ENCODE peak calls at places on chromosomes 6 and 20, in eight cellular contexts. One of them, this sample, is unnamed.

GRCh38 chr20:61993058-61993457 is 72.6 kb downstream of the TAF4 start:
- DNase-seq in CD8-positive, alpha-beta T cell: no peak
- DNase-seq in dorsolateral prefrontal cortex: no peak
- DNase-seq in coronary artery: no peak
- DNase-seq in cardiac muscle cell: no peak
- DNase-seq in GM06990: no peak
- DNase-seq in RWPE1: no peak
- DNase-seq in nephron progenitor cell: no peak
- DNase-seq in this sample: no peak

GRCh38 chr20:24763386-24764026 is 185.6 kb upstream of the CST7 start:
- DNase-seq in nephron progenitor cell: no peak
- DNase-seq in cardiac muscle cell: no peak
- DNase-seq in GM06990: no peak
- DNase-seq in CD8-positive, alpha-beta T cell: no peak
- DNase-seq in coronary artery: peak; percentile 33
- DNase-seq in dorsolateral prefrontal cortex: peak; percentile 64
- DNase-seq in RWPE1: no peak
- DNase-seq in this sample: peak; percentile 78

GRCh38 chr6:56689663-56690062 is 47.0 kb upstream of the DST start:
- DNase-seq in cardiac muscle cell: no peak
- DNase-seq in RWPE1: no peak
- DNase-seq in dorsolateral prefrontal cortex: no peak
- DNase-seq in coronary artery: no peak
- DNase-seq in CD8-positive, alpha-beta T cell: no peak
- DNase-seq in nephron progenitor cell: no peak
- DNase-seq in GM06990: no peak
- DNase-seq in this sample: no peak

GRCh38 chr20:51220293-51220706 is 197.4 kb upstream of the KCNG1 start:
- DNase-seq in coronary artery: no peak
- DNase-seq in CD8-positive, alpha-beta T cell: peak; percentile 50
- DNase-seq in GM06990: peak; percentile 24
- DNase-seq in nephron progenitor cell: peak; percentile 69
- DNase-seq in RWPE1: peak; percentile 77
- DNase-seq in dorsolateral prefrontal cortex: no peak
- DNase-seq in cardiac muscle cell: peak; percentile 41
- DNase-seq in this sample: no peak

GRCh38 chr6:35808688-35809087 is 3.5 kb downstream of the LHFPL5 start:
- DNase-seq in dorsolateral prefrontal cortex: peak; percentile 34
- DNase-seq in GM06990: no peak
- DNase-seq in RWPE1: peak; percentile 12
- DNase-seq in CD8-positive, alpha-beta T cell: no peak
- DNase-seq in cardiac muscle cell: peak; percentile 15
- DNase-seq in coronary artery: no peak
- DNase-seq in nephron progenitor cell: no peak
- DNase-seq in this sample: no peak

GRCh38 chr6:166584813-166585429 is 1.6 kb downstream of the RAMACL start:
- DNase-seq in coronary artery: no peak
- DNase-seq in cardiac muscle cell: no peak
- DNase-seq in RWPE1: no peak
- DNase-seq in dorsolateral prefrontal cortex: no peak
- DNase-seq in CD8-positive, alpha-beta T cell: no peak
- DNase-seq in nephron progenitor cell: no peak
- DNase-seq in GM06990: no peak
- DNase-seq in this sample: no peak

GRCh38 chr6:150830409-150831165 is 34.9 kb upstream of the MTHFD1L start:
- DNase-seq in cardiac muscle cell: no peak
- DNase-seq in GM06990: no peak
- DNase-seq in nephron progenitor cell: no peak
- DNase-seq in CD8-positive, alpha-beta T cell: no peak
- DNase-seq in RWPE1: no peak
- DNase-seq in coronary artery: no peak
- DNase-seq in dorsolateral prefrontal cortex: no peak
- DNase-seq in this sample: no peak

GRCh38 chr20:47663354-47664067 is 121.8 kb downstream of the SULF2 start:
- DNase-seq in coronary artery: peak; percentile 85
- DNase-seq in GM06990: peak; percentile 65
- DNase-seq in nephron progenitor cell: peak; percentile 89
- DNase-seq in CD8-positive, alpha-beta T cell: peak; percentile 75
- DNase-seq in dorsolateral prefrontal cortex: peak; percentile 88
- DNase-seq in cardiac muscle cell: peak; percentile 85
- DNase-seq in RWPE1: peak; percentile 95
- DNase-seq in this sample: peak; percentile 94

GRCh38 chr6:169829786-169830185 is 78.4 kb downstream of the ERMARD start:
- DNase-seq in dorsolateral prefrontal cortex: no peak
- DNase-seq in cardiac muscle cell: no peak
- DNase-seq in coronary artery: peak; percentile 62
- DNase-seq in GM06990: no peak
- DNase-seq in RWPE1: no peak
- DNase-seq in CD8-positive, alpha-beta T cell: no peak
- DNase-seq in nephron progenitor cell: no peak
- DNase-seq in this sample: peak; percentile 70

GRCh38 chr6:74585779-74586178 is 620.1 kb downstream of the COL12A1 start:
- DNase-seq in RWPE1: no peak
- DNase-seq in coronary artery: no peak
- DNase-seq in nephron progenitor cell: no peak
- DNase-seq in GM06990: no peak
- DNase-seq in dorsolateral prefrontal cortex: no peak
- DNase-seq in CD8-positive, alpha-beta T cell: no peak
- DNase-seq in cardiac muscle cell: peak; percentile 22
- DNase-seq in this sample: no peak

GRCh38 chr20:11344939-11345338 is 572.8 kb upstream of the BTBD3 start:
- DNase-seq in RWPE1: no peak
- DNase-seq in coronary artery: no peak
- DNase-seq in CD8-positive, alpha-beta T cell: no peak
- DNase-seq in cardiac muscle cell: no peak
- DNase-seq in GM06990: no peak
- DNase-seq in nephron progenitor cell: no peak
- DNase-seq in dorsolateral prefrontal cortex: no peak
- DNase-seq in this sample: no peak

GRCh38 chr6:25312703-25313102 is 33.5 kb downstream of the CARMIL1 start:
- DNase-seq in nephron progenitor cell: no peak
- DNase-seq in dorsolateral prefrontal cortex: no peak
- DNase-seq in RWPE1: peak; percentile 36
- DNase-seq in GM06990: no peak
- DNase-seq in CD8-positive, alpha-beta T cell: no peak
- DNase-seq in coronary artery: no peak
- DNase-seq in cardiac muscle cell: peak; percentile 83
- DNase-seq in this sample: no peak

GRCh38 chr6:43771210-43771857 is 1.3 kb downstream of the VEGFA start:
- DNase-seq in coronary artery: no peak
- DNase-seq in nephron progenitor cell: peak; percentile 59
- DNase-seq in cardiac muscle cell: peak; percentile 69
- DNase-seq in CD8-positive, alpha-beta T cell: peak; percentile 41
- DNase-seq in GM06990: peak; percentile 81
- DNase-seq in dorsolateral prefrontal cortex: peak; percentile 50
- DNase-seq in RWPE1: peak; percentile 56
- DNase-seq in this sample: no peak

GRCh38 chr6:129525055-129525454 is 184.9 kb downstream of the ARHGAP18 start:
- DNase-seq in CD8-positive, alpha-beta T cell: no peak
- DNase-seq in GM06990: no peak
- DNase-seq in cardiac muscle cell: no peak
- DNase-seq in nephron progenitor cell: no peak
- DNase-seq in RWPE1: no peak
- DNase-seq in coronary artery: no peak
- DNase-seq in dorsolateral prefrontal cortex: no peak
- DNase-seq in this sample: no peak

GRCh38 chr20:13525225-13525940 is 113.3 kb downstream of the TASP1 start:
- DNase-seq in GM06990: no peak
- DNase-seq in CD8-positive, alpha-beta T cell: no peak
- DNase-seq in RWPE1: peak; percentile 98
- DNase-seq in dorsolateral prefrontal cortex: no peak
- DNase-seq in cardiac muscle cell: peak; percentile 81
- DNase-seq in nephron progenitor cell: no peak
- DNase-seq in coronary artery: no peak
- DNase-seq in this sample: no peak

GRCh38 chr6:9532621-9533557 is 882.0 kb downstream of the TFAP2A start:
- DNase-seq in cardiac muscle cell: no peak
- DNase-seq in CD8-positive, alpha-beta T cell: no peak
- DNase-seq in dorsolateral prefrontal cortex: no peak
- DNase-seq in RWPE1: no peak
- DNase-seq in GM06990: no peak
- DNase-seq in coronary artery: no peak
- DNase-seq in nephron progenitor cell: no peak
- DNase-seq in this sample: no peak

GRCh38 chr20:47133809-47134456 is 222.6 kb downstream of the ZMYND8 start:
- DNase-seq in cardiac muscle cell: peak; percentile 91
- DNase-seq in coronary artery: no peak
- DNase-seq in GM06990: no peak
- DNase-seq in CD8-positive, alpha-beta T cell: no peak
- DNase-seq in dorsolateral prefrontal cortex: no peak
- DNase-seq in nephron progenitor cell: no peak
- DNase-seq in RWPE1: peak; percentile 74
- DNase-seq in this sample: no peak

GRCh38 chr6:118894425-118895240 is 681 bp downstream of the ASF1A start:
- DNase-seq in dorsolateral prefrontal cortex: peak; percentile 64
- DNase-seq in nephron progenitor cell: peak; percentile 77
- DNase-seq in RWPE1: peak; percentile 35
- DNase-seq in CD8-positive, alpha-beta T cell: peak; percentile 62
- DNase-seq in GM06990: peak; percentile 88
- DNase-seq in cardiac muscle cell: peak; percentile 81
- DNase-seq in coronary artery: peak; percentile 84
- DNase-seq in this sample: peak; percentile 87

GRCh38 chr6:113526553-113526952 is 330.6 kb upstream of the MARCKS start:
- DNase-seq in cardiac muscle cell: no peak
- DNase-seq in RWPE1: peak; percentile 29
- DNase-seq in coronary artery: no peak
- DNase-seq in CD8-positive, alpha-beta T cell: no peak
- DNase-seq in GM06990: no peak
- DNase-seq in nephron progenitor cell: no peak
- DNase-seq in dorsolateral prefrontal cortex: no peak
- DNase-seq in this sample: no peak

GRCh38 chr6:1904494-1904854 is 294.8 kb downstream of the FOXC1 start:
- DNase-seq in cardiac muscle cell: peak; percentile 20
- DNase-seq in RWPE1: no peak
- DNase-seq in coronary artery: no peak
- DNase-seq in dorsolateral prefrontal cortex: no peak
- DNase-seq in GM06990: no peak
- DNase-seq in CD8-positive, alpha-beta T cell: no peak
- DNase-seq in nephron progenitor cell: no peak
- DNase-seq in this sample: no peak

GRCh38 chr6:35086282-35086632 is 54.9 kb downstream of the TCP11 start:
- DNase-seq in cardiac muscle cell: no peak
- DNase-seq in CD8-positive, alpha-beta T cell: no peak
- DNase-seq in RWPE1: no peak
- DNase-seq in GM06990: no peak
- DNase-seq in nephron progenitor cell: no peak
- DNase-seq in dorsolateral prefrontal cortex: no peak
- DNase-seq in coronary artery: no peak
- DNase-seq in this sample: no peak

GRCh38 chr6:109447878-109448555 is 7.5 kb downstream of the SMPD2 start:
- DNase-seq in GM06990: no peak
- DNase-seq in CD8-positive, alpha-beta T cell: no peak
- DNase-seq in dorsolateral prefrontal cortex: no peak
- DNase-seq in RWPE1: no peak
- DNase-seq in cardiac muscle cell: peak; percentile 20
- DNase-seq in coronary artery: no peak
- DNase-seq in nephron progenitor cell: no peak
- DNase-seq in this sample: no peak

GRCh38 chr6:122697458-122697857 is 82.1 kb upstream of the FABP7 start:
- DNase-seq in cardiac muscle cell: no peak
- DNase-seq in nephron progenitor cell: no peak
- DNase-seq in CD8-positive, alpha-beta T cell: no peak
- DNase-seq in RWPE1: no peak
- DNase-seq in coronary artery: no peak
- DNase-seq in dorsolateral prefrontal cortex: no peak
- DNase-seq in GM06990: no peak
- DNase-seq in this sample: no peak

GRCh38 chr20:25310921-25311728 is 63.2 kb downstream of the PYGB start:
- DNase-seq in RWPE1: no peak
- DNase-seq in coronary artery: no peak
- DNase-seq in dorsolateral prefrontal cortex: peak; percentile 27
- DNase-seq in cardiac muscle cell: peak; percentile 53
- DNase-seq in CD8-positive, alpha-beta T cell: no peak
- DNase-seq in GM06990: no peak
- DNase-seq in nephron progenitor cell: no peak
- DNase-seq in this sample: no peak

GRCh38 chr6:46655803-46656202 is 3.0 kb downstream of the SLC25A27 start:
- DNase-seq in nephron progenitor cell: peak; percentile 37
- DNase-seq in GM06990: no peak
- DNase-seq in RWPE1: no peak
- DNase-seq in cardiac muscle cell: peak; percentile 8
- DNase-seq in coronary artery: no peak
- DNase-seq in dorsolateral prefrontal cortex: no peak
- DNase-seq in CD8-positive, alpha-beta T cell: no peak
- DNase-seq in this sample: no peak

DNA sequence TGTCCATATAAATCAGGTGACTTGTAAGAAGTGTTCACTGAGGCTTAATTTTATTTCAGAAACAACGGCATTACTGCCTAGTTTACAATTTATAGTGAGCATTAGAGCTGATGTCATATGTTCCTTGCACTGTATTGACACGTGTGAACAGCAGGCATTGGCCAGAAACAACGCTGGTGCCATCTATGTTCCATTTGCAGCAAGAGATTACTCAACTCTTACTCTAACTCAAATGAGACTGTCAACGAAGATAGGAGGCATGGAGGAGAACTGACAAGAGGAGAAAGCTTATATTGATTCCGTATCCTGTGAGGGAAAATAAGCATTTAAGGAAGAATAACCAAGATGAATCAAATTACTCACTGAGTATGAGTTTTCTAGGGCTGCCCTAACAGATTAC is 48.4 kb downstream of the MTFR2 start:
- DNase-seq in GM06990: no peak
- DNase-seq in cardiac muscle cell: peak; percentile 24
- DNase-seq in RWPE1: no peak
- DNase-seq in coronary artery: no peak
- DNase-seq in dorsolateral prefrontal cortex: no peak
- DNase-seq in CD8-positive, alpha-beta T cell: no peak
- DNase-seq in nephron progenitor cell: no peak
- DNase-seq in this sample: no peak
- TF ChIP-seq CTCF in GM06990: no peak
- TF ChIP-seq CTCF in cardiac muscle cell: no peak
- TF ChIP-seq CTCF in RWPE1: no peak
- TF ChIP-seq CTCF in coronary artery: no peak
- TF ChIP-seq CTCF in dorsolateral prefrontal cortex: no peak
- TF ChIP-seq CTCF in CD8-positive, alpha-beta T cell: no peak
- TF ChIP-seq CTCF in nephron progenitor cell: no peak
- TF ChIP-seq CTCF in this sample: peak; percentile 29

GRCh38 chr6:4956625-4957024 is 47.2 kb downstream of the RPP40 start:
- DNase-seq in dorsolateral prefrontal cortex: no peak
- DNase-seq in nephron progenitor cell: no peak
- DNase-seq in RWPE1: no peak
- DNase-seq in coronary artery: no peak
- DNase-seq in GM06990: no peak
- DNase-seq in cardiac muscle cell: no peak
- DNase-seq in CD8-positive, alpha-beta T cell: no peak
- DNase-seq in this sample: no peak
- TF ChIP-seq CTCF in dorsolateral prefrontal cortex: no peak
- TF ChIP-seq CTCF in nephron progenitor cell: no peak
- TF ChIP-seq CTCF in RWPE1: no peak
- TF ChIP-seq CTCF in coronary artery: no peak
- TF ChIP-seq CTCF in GM06990: no peak
- TF ChIP-seq CTCF in cardiac muscle cell: no peak
- TF ChIP-seq CTCF in CD8-positive, alpha-beta T cell: no peak
- TF ChIP-seq CTCF in this sample: no peak

GRCh38 chr6:80316655-80317332 is 210.3 kb downstream of the BCKDHB start:
- DNase-seq in RWPE1: no peak
- DNase-seq in CD8-positive, alpha-beta T cell: no peak
- DNase-seq in coronary artery: no peak
- DNase-seq in nephron progenitor cell: no peak
- DNase-seq in GM06990: no peak
- DNase-seq in dorsolateral prefrontal cortex: no peak
- DNase-seq in cardiac muscle cell: peak; percentile 1
- DNase-seq in this sample: no peak
- TF ChIP-seq CTCF in RWPE1: no peak
- TF ChIP-seq CTCF in CD8-positive, alpha-beta T cell: no peak
- TF ChIP-seq CTCF in coronary artery: no peak
- TF ChIP-seq CTCF in nephron progenitor cell: no peak
- TF ChIP-seq CTCF in GM06990: no peak
- TF ChIP-seq CTCF in dorsolateral prefrontal cortex: no peak
- TF ChIP-seq CTCF in cardiac muscle cell: peak; percentile 25
- TF ChIP-seq CTCF in this sample: peak; percentile 35

GRCh38 chr6:40791004-40791403 is 203.8 kb upstream of the LRFN2 start:
- DNase-seq in RWPE1: no peak
- DNase-seq in dorsolateral prefrontal cortex: no peak
- DNase-seq in CD8-positive, alpha-beta T cell: no peak
- DNase-seq in GM06990: no peak
- DNase-seq in nephron progenitor cell: peak; percentile 19
- DNase-seq in cardiac muscle cell: no peak
- DNase-seq in coronary artery: no peak
- DNase-seq in this sample: no peak
- TF ChIP-seq CTCF in RWPE1: no peak
- TF ChIP-seq CTCF in dorsolateral prefrontal cortex: no peak
- TF ChIP-seq CTCF in CD8-positive, alpha-beta T cell: no peak
- TF ChIP-seq CTCF in GM06990: no peak
- TF ChIP-seq CTCF in nephron progenitor cell: no peak
- TF ChIP-seq CTCF in cardiac muscle cell: no peak
- TF ChIP-seq CTCF in coronary artery: no peak
- TF ChIP-seq CTCF in this sample: no peak